ENCODE peak calls at places on chromosome 16, in nine cellular contexts. M is sigmoid colon, T is Panc1, D is suprapubic skin, R is spleen, S is K562, V is HL-60, X is stomach, O is HCT116. A is an unnamed sample.
A peak's percentile ranks its signal among the peaks of the same experiment; 100 is the strongest.

GRCh38 chr16:89143911-89144675 is 27.5 kb upstream of the CDH15 start:
- DNase-seq in M (no peak), T (no peak), D (no peak), R (peak; percentile 48), S (no peak), V (no peak), X (no peak), O (no peak), A (no peak)

GRCh38 chr16:62829084-62829483 is 792.8 kb upstream of the CDH8 start:
- DNase-seq in M (no peak), T (no peak), D (no peak), R (no peak), S (no peak), V (no peak), X (no peak), O (no peak), A (no peak)

GRCh38 chr16:11084484-11085024 is 140.2 kb downstream of the CLEC16A start:
- DNase-seq in M (peak; percentile 74), T (no peak), D (no peak), R (no peak), S (peak; percentile 49), V (no peak), X (no peak), O (peak; percentile 58), A (no peak)

GRCh38 chr16:22890976-22891375 is 77.0 kb downstream of the HS3ST2 start:
- DNase-seq in M (no peak), T (no peak), D (no peak), R (no peak), S (no peak), V (no peak), X (no peak), O (no peak), A (no peak)

GRCh38 chr16:89564476-89565255 is 4.2 kb downstream of the RPL13 start:
- DNase-seq in M (no peak), T (no peak), D (no peak), R (no peak), S (no peak), V (peak; percentile 17), X (no peak), O (no peak), A (no peak)

GRCh38 chr16:12617401-12617819 is 186.3 kb downstream of the CPPED1 start:
- DNase-seq in M (no peak), T (no peak), D (no peak), R (no peak), S (no peak), V (no peak), X (no peak), O (no peak), A (no peak)

GRCh38 chr16:58217341-58217925 is 19.5 kb upstream of the CSNK2A2 start:
- DNase-seq in M (no peak), T (no peak), D (no peak), R (no peak), S (no peak), V (no peak), X (no peak), O (no peak), A (no peak)

GRCh38 chr16:64152010-64152767 is 969.7 kb downstream of the CDH11 start:
- DNase-seq in M (no peak), T (no peak), D (no peak), R (no peak), S (no peak), V (no peak), X (no peak), O (no peak), A (no peak)

GRCh38 chr16:57720142-57720575 is 15.4 kb upstream of the KATNB1 start:
- DNase-seq in M (no peak), T (no peak), D (no peak), R (peak; percentile 88), S (peak; percentile 60), V (peak; percentile 77), X (peak; percentile 81), O (no peak), A (no peak)

DNA sequence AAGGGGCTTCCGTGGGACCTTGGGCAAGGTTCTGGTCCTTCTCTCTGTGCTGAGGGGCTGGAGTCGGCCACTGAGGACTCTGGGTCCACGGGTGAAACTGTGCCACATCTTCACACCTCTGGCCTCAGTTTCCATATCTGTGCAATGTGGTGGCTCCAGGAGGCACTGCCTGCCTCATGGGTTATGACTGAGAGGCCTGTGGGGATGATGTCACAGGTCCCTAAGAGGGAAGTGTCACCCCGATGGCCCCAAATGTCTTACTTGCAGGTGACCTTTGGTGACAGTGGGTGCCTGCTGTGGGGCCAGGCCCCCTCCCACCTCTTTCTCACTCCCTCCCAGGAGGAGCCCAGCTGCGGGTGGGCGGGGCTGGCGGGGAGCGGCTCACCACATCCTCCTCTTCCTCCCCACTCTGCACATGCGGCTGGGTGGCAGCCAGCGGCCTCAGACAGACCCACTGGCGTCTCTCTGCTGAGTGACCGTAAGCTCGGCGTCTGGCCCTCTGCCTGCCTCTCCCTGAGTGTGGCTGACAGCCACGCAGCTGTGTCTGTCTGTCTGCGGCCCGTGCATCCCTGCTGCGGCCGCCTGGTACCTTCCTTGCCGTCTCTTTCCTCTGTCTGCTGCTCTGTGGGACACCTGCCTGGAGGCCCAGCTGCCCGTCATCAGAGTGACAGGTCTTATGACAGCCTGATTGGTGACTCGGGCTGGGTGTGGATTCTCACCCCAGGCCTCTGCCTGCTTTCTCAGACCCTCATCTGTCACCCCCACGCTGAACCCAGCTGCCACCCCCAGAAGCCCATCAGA is at the start of gene IL21R:
- DNase-seq in M (peak; percentile 69), T (no peak), D (no peak), R (peak; percentile 96), S (peak; percentile 27), V (peak; percentile 88), X (peak; percentile 50), O (no peak), A (peak; percentile 60)
- TF ChIP-seq POLR2AphosphoS5 in M (no peak), T (no peak), D (no peak), R (peak; percentile 94), S (no peak), V (no peak), X (peak; percentile 11), O (no peak), A (peak; percentile 93)

GRCh38 chr16:71564377-71564967 is 12.4 kb downstream of the TAT start:
- DNase-seq in M (no peak), T (no peak), D (no peak), R (no peak), S (no peak), V (peak; percentile 38), X (no peak), O (no peak), A (no peak)
- TF ChIP-seq POLR2AphosphoS5 in M (no peak), T (no peak), D (no peak), R (no peak), S (no peak), V (no peak), X (no peak), O (no peak), A (no peak)

DNA sequence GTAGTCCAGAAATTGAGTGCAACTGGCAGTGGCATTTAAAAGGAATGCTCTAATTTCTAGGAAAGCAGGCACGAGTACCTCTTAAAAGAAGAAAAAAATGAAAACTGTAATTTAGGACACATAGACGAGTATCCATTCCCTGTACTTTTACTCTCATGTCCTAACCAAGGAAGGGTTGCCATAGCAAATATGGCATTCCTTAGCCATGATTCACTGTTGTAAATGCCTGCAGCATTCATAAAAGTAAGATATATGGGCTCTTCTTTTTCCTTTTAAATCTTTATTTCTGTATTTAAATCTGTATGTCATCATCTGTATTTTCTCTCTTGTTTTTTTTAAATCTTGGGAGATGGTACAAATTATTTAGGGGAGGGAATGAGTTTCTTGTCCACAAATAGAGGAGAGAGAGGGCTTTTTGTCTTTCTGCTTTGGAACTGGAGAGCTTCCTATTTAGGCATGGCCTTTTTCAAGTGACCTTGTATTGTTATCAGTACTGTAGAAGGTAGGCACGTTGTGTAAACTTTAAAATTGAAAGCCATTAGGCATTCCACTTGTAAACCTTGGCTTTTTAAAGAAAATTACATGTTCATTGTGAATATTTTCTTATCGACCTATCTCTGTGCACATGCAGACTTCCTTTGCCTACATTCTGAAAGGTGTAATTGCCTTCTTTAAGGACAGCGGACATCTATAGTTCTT is 50.0 kb downstream of the TENT4B start:
- DNase-seq in M (no peak), T (peak; percentile 13), D (no peak), R (no peak), S (no peak), V (no peak), X (no peak), O (peak; percentile 62), A (no peak)
- TF ChIP-seq POLR2AphosphoS5 in M (peak; percentile 65), T (no peak), D (no peak), R (no peak), S (no peak), V (no peak), X (no peak), O (no peak), A (no peak)

GRCh38 chr16:87829988-87830672 is 39.2 kb downstream of the SLC7A5 start:
- DNase-seq in M (no peak), T (no peak), D (no peak), R (no peak), S (no peak), V (no peak), X (no peak), O (no peak), A (no peak)

GRCh38 chr16:87831421-87832136 is 37.7 kb downstream of the SLC7A5 start:
- DNase-seq in M (no peak), T (no peak), D (no peak), R (no peak), S (no peak), V (no peak), X (no peak), O (no peak), A (no peak)

GRCh38 chr16:87829123-87829980 is 40.0 kb downstream of the SLC7A5 start:
- DNase-seq in M (no peak), T (no peak), D (no peak), R (no peak), S (no peak), V (no peak), X (no peak), O (no peak), A (no peak)

GRCh38 chr16:87832137-87832527 is 37.2 kb downstream of the SLC7A5 start:
- DNase-seq in M (no peak), T (no peak), D (no peak), R (no peak), S (no peak), V (no peak), X (no peak), O (no peak), A (no peak)

GRCh38 chr16:87830673-87831420 is 38.5 kb downstream of the SLC7A5 start:
- DNase-seq in M (no peak), T (no peak), D (no peak), R (no peak), S (no peak), V (no peak), X (no peak), O (no peak), A (no peak)
- TF ChIP-seq POLR2AphosphoS5 in M (no peak), T (no peak), D (no peak), R (peak; percentile 41), S (no peak), V (no peak), X (no peak), O (no peak), A (peak; percentile 41)